ENCODE peak calls at places on chromosomes 11 and 22, in four cellular contexts. M, I, Q and U are unnamed samples.

GRCh38 chr11:65856689-65857499 is 1.1 kb downstream of the CFL1 start:
- DNase-seq in M (peak), I (peak), Q (peak), U (peak)

GRCh38 chr11:82858556-82859091 is 41.6 kb downstream of the PRCP start:
- DNase-seq in M (no peak), I (peak), Q (no peak), U (no peak)

GRCh38 chr11:115869780-115870431 is 365.7 kb upstream of the CADM1 start:
- DNase-seq in M (no peak), I (no peak), Q (no peak), U (no peak)

GRCh38 chr22:27810566-27810965 is 9.0 kb upstream of the MN1 start:
- DNase-seq in M (no peak), I (peak), Q (peak), U (no peak)

GRCh38 chr22:40626826-40627225 is 9.7 kb downstream of the MRTFA start:
- DNase-seq in M (no peak), I (no peak), Q (no peak), U (no peak)

GRCh38 chr22:44369916-44370804 is 57.4 kb upstream of the SHISAL1 start:
- DNase-seq in M (no peak), I (no peak), Q (no peak), U (no peak)

GRCh38 chr11:93908689-93909088 is 58.3 kb upstream of the VSTM5 start:
- DNase-seq in M (no peak), I (peak), Q (no peak), U (no peak)

GRCh38 chr11:82794490-82794889 is 60.8 kb upstream of the FAM181B start:
- DNase-seq in M (no peak), I (no peak), Q (no peak), U (no peak)

GRCh38 chr11:71179877-71180276 is 72.5 kb downstream of the SHANK2 start:
- DNase-seq in M (no peak), I (no peak), Q (no peak), U (no peak)

GRCh38 chr11:77381749-77382693 is 80.5 kb upstream of the GDPD4 start:
- DNase-seq in M (no peak), I (peak), Q (no peak), U (no peak)

GRCh38 chr11:94199367-94200130 is 70.9 kb downstream of the PANX1 start:
- DNase-seq in M (no peak), I (no peak), Q (no peak), U (no peak)

GRCh38 chr11:126423154-126423553 is 67.7 kb downstream of the ST3GAL4 start:
- DNase-seq in M (no peak), I (no peak), Q (no peak), U (no peak)

GRCh38 chr11:88326112-88326511 is 11.4 kb downstream of the CTSC start:
- DNase-seq in M (no peak), I (no peak), Q (no peak), U (no peak)

GRCh38 chr22:49481651-49482399 is 345.8 kb downstream of the BRD1 start:
- DNase-seq in M (no peak), I (no peak), Q (no peak), U (no peak)

GRCh38 chr22:17606472-17606871 is 22.1 kb downstream of the ATP6V1E1 start:
- DNase-seq in M (no peak), I (no peak), Q (no peak), U (no peak)

GRCh38 chr11:2802389-2803185 is 83.0 kb downstream of the CDKN1C start:
- DNase-seq in M (peak), I (no peak), Q (no peak), U (no peak)

GRCh38 chr11:63762662-63763505 is 5.7 kb downstream of the ZFTA start:
- DNase-seq in M (no peak), I (peak), Q (no peak), U (no peak)

GRCh38 chr22:42484506-42484905 is 35.1 kb downstream of the RRP7A start:
- DNase-seq in M (no peak), I (no peak), Q (no peak), U (no peak)

GRCh38 chr11:78731008-78731407 is 156.3 kb upstream of the NARS2 start:
- DNase-seq in M (no peak), I (no peak), Q (no peak), U (no peak)

GRCh38 chr11:114160884-114161283 is 101.4 kb downstream of the ZBTB16 start:
- DNase-seq in M (no peak), I (peak), Q (peak), U (no peak)

GRCh38 chr11:78802058-78802633 is 227.5 kb upstream of the NARS2 start:
- DNase-seq in M (no peak), I (no peak), Q (no peak), U (no peak)

GRCh38 chr22:27962268-27963191 is 43.5 kb upstream of the PITPNB start:
- DNase-seq in M (no peak), I (no peak), Q (no peak), U (no peak)